ENCODE peak calls at places on chromosomes 16 and 17, in five cellular contexts. H, X, E, G and T are unnamed samples.

GRCh38 chr16:15425861-15426260 is 8.5 kb upstream of the BMERB1 start:
- DNase-seq in H (no peak), E (no peak), G (no peak), X (no peak), T (no peak)

GRCh38 chr16:49739381-49739780 is 116.5 kb downstream of the ZNF423 start:
- DNase-seq in X (no peak), H (no peak), E (peak; percentile 14), G (no peak), T (no peak)

GRCh38 chr17:17888821-17889220 is 52.0 kb upstream of the SREBF1 start:
- DNase-seq in E (no peak), X (no peak), G (no peak), H (no peak), T (no peak)

GRCh38 chr17:35746956-35747355 is 6.1 kb downstream of the GAS2L2 start:
- DNase-seq in G (no peak), E (no peak), X (no peak), H (no peak), T (no peak)

GRCh38 chr17:75024686-75025397 is 12.4 kb downstream of the MRPL58 start:
- DNase-seq in G (no peak), X (no peak), H (peak; percentile 53), E (no peak), T (no peak)

GRCh38 chr17:62767997-62768396 is 40.1 kb downstream of the MARCHF10 start:
- DNase-seq in E (no peak), G (no peak), H (no peak), X (no peak), T (no peak)

GRCh38 chr16:12587170-12587569 is 216.5 kb downstream of the CPPED1 start:
- DNase-seq in X (no peak), E (no peak), G (no peak), H (no peak), T (no peak)

GRCh38 chr17:34235389-34236028 is 19.6 kb upstream of the CCL2 start:
- DNase-seq in G (peak; percentile 67), E (no peak), X (peak; percentile 70), H (no peak), T (no peak)

GRCh38 chr16:11089504-11090124 is 145.2 kb downstream of the CLEC16A start:
- DNase-seq in E (no peak), G (peak; percentile 68), H (no peak), X (no peak), T (no peak)

GRCh38 chr17:32355649-32356377 is 5.9 kb downstream of the ZNF207 start:
- DNase-seq in G (peak; percentile 18), H (no peak), E (no peak), X (no peak), T (no peak)

GRCh38 chr17:4394208-4395110 is 28.0 kb upstream of the UBE2G1 start:
- DNase-seq in H (no peak), X (no peak), E (no peak), G (no peak), T (no peak)

GRCh38 chr16:84464116-84464515 is 40.3 kb downstream of the MEAK7 start:
- DNase-seq in G (no peak), X (no peak), H (no peak), E (no peak), T (no peak)

GRCh38 chr17:38852771-38853291 is 690 bp downstream of the RPL23 start:
- DNase-seq in E (no peak), H (no peak), X (no peak), G (no peak), T (no peak)

GRCh38 chr17:77528516-77529327 is 388.0 kb downstream of the SEC14L1 start:
- DNase-seq in X (no peak), E (peak; percentile 63), H (peak; percentile 19), G (no peak), T (no peak)

GRCh38 chr16:88504489-88505404 is 51.7 kb downstream of the ZFPM1 start:
- DNase-seq in E (no peak), G (no peak), X (no peak), H (no peak), T (no peak)

GRCh38 chr17:79027925-79028491 is 4.0 kb downstream of the C1QTNF1 start:
- DNase-seq in G (peak; percentile 89), X (no peak), H (no peak), E (no peak), T (no peak)

GRCh38 chr17:43935926-43936261 is 6.4 kb downstream of the PPY start:
- DNase-seq in X (no peak), E (no peak), G (no peak), H (no peak), T (no peak)

GRCh38 chr17:74243013-74243755 is 29.8 kb downstream of the TTYH2 start:
- DNase-seq in E (no peak), X (no peak), H (no peak), G (no peak), T (no peak)

GRCh38 chr16:67782567-67783352 is 23.6 kb downstream of the RANBP10 start:
- DNase-seq in H (no peak), X (no peak), G (no peak), E (no peak), T (no peak)

GRCh38 chr17:36468903-36469635 is 17.4 kb upstream of the ZNHIT3 start:
- DNase-seq in H (no peak), X (no peak), E (no peak), G (no peak), T (no peak)

GRCh38 chr17:80790981-80791742 is 200.5 kb upstream of the CHMP6 start:
- DNase-seq in G (no peak), X (no peak), H (peak; percentile 60), E (no peak), T (no peak)

GRCh38 chr17:28159004-28159403 is 116.5 kb downstream of the NLK start:
- DNase-seq in H (no peak), X (no peak), E (no peak), G (no peak), T (no peak)

GRCh38 chr17:77304051-77304745 is 163.4 kb downstream of the SEC14L1 start:
- DNase-seq in E (no peak), X (no peak), G (no peak), H (no peak), T (no peak)

GRCh38 chr16:84647830-84648594 is at the start of gene KLHL36:
- DNase-seq in G (peak; percentile 45), E (peak; percentile 8), X (peak; percentile 52), H (peak; percentile 75), T (no peak)

GRCh38 chr16:59905628-59906027 is 1171.5 kb upstream of the GOT2 start:
- DNase-seq in X (no peak), H (no peak), G (no peak), E (no peak), T (no peak)

GRCh38 chr16:22206847-22207714 is 1.0 kb downstream of the EEF2K start:
- DNase-seq in G (peak; percentile 84), H (peak; percentile 51), X (peak; percentile 75), E (no peak), T (no peak)

DNA sequence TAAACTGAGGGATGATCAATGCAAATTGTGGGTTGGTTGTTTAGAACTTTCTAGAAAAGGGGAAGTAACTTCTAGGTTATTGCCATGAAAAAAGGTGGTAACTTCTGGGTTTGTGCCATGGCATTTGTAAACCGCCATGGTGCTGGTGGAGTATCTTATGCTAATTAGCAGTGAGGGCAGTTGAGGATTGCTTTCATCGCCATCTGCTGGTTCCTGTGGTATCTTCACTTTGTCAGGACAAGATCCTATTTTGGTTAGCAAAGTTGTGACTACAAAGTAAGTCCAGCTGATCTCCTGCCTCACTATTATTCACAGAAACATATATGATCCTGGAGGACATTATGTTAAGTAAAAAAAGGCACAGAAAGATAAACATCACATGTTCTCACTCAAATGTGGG is 1332.3 kb downstream of the CDH11 start:
- DNase-seq in G (peak; percentile 23), X (no peak), H (no peak), E (no peak), T (no peak)
- H3K9me3 ChIP-seq in G (no peaks in the 10 kb centered on the region), X (no peaks in the 10 kb centered on the region), H (no peaks in the 10 kb centered on the region), E (peaks cover 6% of the 10 kb centered on the region), T (peaks cover 2% of the 10 kb centered on the region)

DNA sequence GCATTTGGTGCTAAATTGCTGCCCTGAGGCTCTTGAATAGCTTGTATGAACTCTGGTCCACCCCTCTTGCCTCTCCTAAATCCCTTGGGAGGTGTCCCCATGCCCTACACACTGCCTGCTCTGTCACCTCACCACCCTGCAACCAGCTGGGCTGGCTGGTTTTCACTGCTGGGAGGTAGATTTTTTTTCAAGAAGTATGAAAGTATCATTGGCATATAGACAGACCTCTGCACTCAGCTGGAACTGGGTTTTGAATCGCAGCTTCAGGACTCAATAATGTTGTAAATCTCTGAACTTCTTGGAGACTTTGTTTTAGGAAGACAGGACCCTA is 184.9 kb downstream of the MSI2 start:
- DNase-seq in G (no peak), X (no peak), H (no peak), E (no peak), T (no peak)
- H3K4me3 ChIP-seq in G (no peak overlapping the region), X (no peak overlapping the region), H (no peak overlapping the region), E (no peak overlapping the region), T (no peak overlapping the region)

GRCh38 chr16:4339455-4339854 is 11.7 kb downstream of the PAM16 start:
- DNase-seq in H (no peak), E (no peak), G (no peak), X (no peak), T (no peak)
- H3K4me1 ChIP-seq in H (no peaks in the 10 kb centered on the region), E (no peaks in the 10 kb centered on the region), G (peaks cover 8% of the 10 kb centered on the region), X (peaks cover 50% of the 10 kb centered on the region), T (no peaks in the 10 kb centered on the region)

DNA sequence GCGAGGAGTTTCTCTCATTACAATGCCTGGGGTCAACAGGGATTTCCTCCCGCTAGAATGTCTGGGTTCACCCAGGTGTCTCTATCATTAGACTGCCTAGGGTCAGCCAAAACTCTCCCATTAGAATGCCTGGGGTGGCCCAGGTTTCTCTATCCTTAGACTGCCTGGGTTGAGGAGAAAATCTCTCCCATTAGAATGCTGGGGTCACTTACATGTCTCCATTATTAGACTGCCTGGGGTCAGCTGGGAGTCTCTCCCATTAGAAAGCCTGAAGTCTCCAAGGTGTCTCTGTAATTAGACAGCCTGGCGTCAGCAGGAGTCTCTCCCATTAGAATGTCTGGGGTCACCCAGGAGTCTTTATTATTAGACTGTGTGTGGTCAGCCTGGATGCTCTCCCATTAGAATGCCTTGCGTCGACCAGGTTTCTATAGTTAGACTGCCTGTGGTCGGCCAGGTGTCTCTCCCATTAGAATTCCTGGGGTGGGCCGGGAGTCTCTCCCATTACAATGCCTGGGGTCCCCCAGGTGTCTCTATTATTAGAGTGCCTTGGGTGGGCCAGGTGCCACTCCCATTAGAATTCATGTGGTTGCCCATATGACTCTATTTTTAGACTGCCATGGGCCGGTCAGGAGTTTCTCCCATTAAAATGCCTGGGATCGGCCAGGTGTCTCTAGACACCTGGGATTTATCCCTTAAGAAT is 2272.1 kb downstream of the TP53TG3F start:
- DNase-seq in E (no peak), X (no peak), G (no peak), H (no peak), T (no peak)
- H3K9me3 ChIP-seq in E (no peaks in the 10 kb centered on the region), X (no peaks in the 10 kb centered on the region), G (no peaks in the 10 kb centered on the region), H (no peaks in the 10 kb centered on the region), T (peaks cover 13% of the 10 kb centered on the region)